ENCODE peak calls at places on chromosome 1, in four cellular contexts. One of them, this sample, is unnamed.
A peak's percentile ranks its signal among the peaks of the same experiment; 100 is the strongest.

GRCh38 chr1:25933479-25934365 is 27.5 kb upstream of the STMN1 start:
- DNase-seq in iPS DF 19.7: no peak
- DNase-seq in EH: peak; percentile 31
- DNase-seq in activated gamma-delta T cell treated with anti-CD3 and anti-CD28 coated beads, Interleukin-2, amount 50 U/mL, for 16 hours: no peak
- DNase-seq in this sample: no peak

GRCh38 chr1:22710688-22711024 is at the start of gene EPHB2:
- DNase-seq in iPS DF 19.7: no peak
- DNase-seq in EH: peak; percentile 57
- DNase-seq in activated gamma-delta T cell treated with anti-CD3 and anti-CD28 coated beads, Interleukin-2, amount 50 U/mL, for 16 hours: no peak
- DNase-seq in this sample: no peak

GRCh38 chr1:203934027-203934426 is 72.6 kb downstream of the SNRPE start:
- DNase-seq in iPS DF 19.7: no peak
- DNase-seq in EH: no peak
- DNase-seq in activated gamma-delta T cell treated with anti-CD3 and anti-CD28 coated beads, Interleukin-2, amount 50 U/mL, for 16 hours: no peak
- DNase-seq in this sample: no peak

GRCh38 chr1:4000811-4001251 is 100.8 kb upstream of the C1orf174 start:
- DNase-seq in iPS DF 19.7: no peak
- DNase-seq in EH: no peak
- DNase-seq in activated gamma-delta T cell treated with anti-CD3 and anti-CD28 coated beads, Interleukin-2, amount 50 U/mL, for 16 hours: no peak
- DNase-seq in this sample: no peak

GRCh38 chr1:234750922-234751595 is 141.1 kb upstream of the IRF2BP2 start:
- DNase-seq in iPS DF 19.7: no peak
- DNase-seq in EH: no peak
- DNase-seq in activated gamma-delta T cell treated with anti-CD3 and anti-CD28 coated beads, Interleukin-2, amount 50 U/mL, for 16 hours: no peak
- DNase-seq in this sample: no peak

GRCh38 chr1:55926906-55927471 is 652.4 kb downstream of the PLPP3 start:
- DNase-seq in iPS DF 19.7: no peak
- DNase-seq in EH: no peak
- DNase-seq in activated gamma-delta T cell treated with anti-CD3 and anti-CD28 coated beads, Interleukin-2, amount 50 U/mL, for 16 hours: no peak
- DNase-seq in this sample: no peak

GRCh38 chr1:57061369-57061768 is 95.6 kb upstream of the C8B start:
- DNase-seq in iPS DF 19.7: no peak
- DNase-seq in EH: peak; percentile 72
- DNase-seq in activated gamma-delta T cell treated with anti-CD3 and anti-CD28 coated beads, Interleukin-2, amount 50 U/mL, for 16 hours: no peak
- DNase-seq in this sample: no peak

GRCh38 chr1:23651069-23651808 is 40.4 kb upstream of the RPL11 start:
- DNase-seq in iPS DF 19.7: no peak
- DNase-seq in EH: peak; percentile 66
- DNase-seq in activated gamma-delta T cell treated with anti-CD3 and anti-CD28 coated beads, Interleukin-2, amount 50 U/mL, for 16 hours: no peak
- DNase-seq in this sample: no peak

GRCh38 chr1:231028676-231029075 is 11.4 kb downstream of the FAM89A start:
- DNase-seq in iPS DF 19.7: no peak
- DNase-seq in EH: no peak
- DNase-seq in activated gamma-delta T cell treated with anti-CD3 and anti-CD28 coated beads, Interleukin-2, amount 50 U/mL, for 16 hours: no peak
- DNase-seq in this sample: no peak

GRCh38 chr1:7778133-7778628 is 5.9 kb upstream of the PER3 start:
- DNase-seq in iPS DF 19.7: no peak
- DNase-seq in EH: no peak
- DNase-seq in activated gamma-delta T cell treated with anti-CD3 and anti-CD28 coated beads, Interleukin-2, amount 50 U/mL, for 16 hours: no peak
- DNase-seq in this sample: no peak

GRCh38 chr1:66788231-66788939 is 12.7 kb downstream of the INSL5 start:
- DNase-seq in iPS DF 19.7: no peak
- DNase-seq in EH: no peak
- DNase-seq in activated gamma-delta T cell treated with anti-CD3 and anti-CD28 coated beads, Interleukin-2, amount 50 U/mL, for 16 hours: peak; percentile 21
- DNase-seq in this sample: no peak

GRCh38 chr1:212458817-212459216 is 26.1 kb downstream of the NENF start:
- DNase-seq in iPS DF 19.7: no peak
- DNase-seq in EH: peak; percentile 24
- DNase-seq in activated gamma-delta T cell treated with anti-CD3 and anti-CD28 coated beads, Interleukin-2, amount 50 U/mL, for 16 hours: no peak
- DNase-seq in this sample: no peak

GRCh38 chr1:245860681-245861552 is 646.2 kb downstream of the SMYD3 start:
- DNase-seq in iPS DF 19.7: no peak
- DNase-seq in EH: peak; percentile 79
- DNase-seq in activated gamma-delta T cell treated with anti-CD3 and anti-CD28 coated beads, Interleukin-2, amount 50 U/mL, for 16 hours: no peak
- DNase-seq in this sample: no peak

GRCh38 chr1:16900771-16901170 is 5.0 kb downstream of the RNU1-2 start:
- DNase-seq in iPS DF 19.7: no peak
- DNase-seq in EH: peak; percentile 41
- DNase-seq in activated gamma-delta T cell treated with anti-CD3 and anti-CD28 coated beads, Interleukin-2, amount 50 U/mL, for 16 hours: no peak
- DNase-seq in this sample: no peak

GRCh38 chr1:152983234-152983633 is 647 bp upstream of the SPRR1A start:
- DNase-seq in iPS DF 19.7: no peak
- DNase-seq in EH: no peak
- DNase-seq in activated gamma-delta T cell treated with anti-CD3 and anti-CD28 coated beads, Interleukin-2, amount 50 U/mL, for 16 hours: no peak
- DNase-seq in this sample: no peak

GRCh38 chr1:214445846-214446614 is 105.4 kb downstream of the PTPN14 start:
- DNase-seq in iPS DF 19.7: no peak
- DNase-seq in EH: peak; percentile 97
- DNase-seq in activated gamma-delta T cell treated with anti-CD3 and anti-CD28 coated beads, Interleukin-2, amount 50 U/mL, for 16 hours: no peak
- DNase-seq in this sample: no peak

GRCh38 chr1:247857986-247858356 is 984 bp downstream of the TRIM58 start:
- DNase-seq in iPS DF 19.7: no peak
- DNase-seq in EH: no peak
- DNase-seq in activated gamma-delta T cell treated with anti-CD3 and anti-CD28 coated beads, Interleukin-2, amount 50 U/mL, for 16 hours: no peak
- DNase-seq in this sample: no peak

This sample was measured in NT2/D1.